ENCODE peak calls at places on chromosomes 3 and 15, in ten cellular contexts. E is fibroblast of lung, N is Caco-2, M is mesenchymal stem cell, T is colonic mucosa, X is neural progenitor cell, A is ovary, G is heart left ventricle, K is H7, U is brain microvascular endothelial cell. H is an unnamed sample. For H3K27me3, the result is how much of the 10 kb centered on the place peaks cover.

GRCh38 chr3:12916159-12916558 is 74.8 kb upstream of the RPL32 start:
- DNase-seq in G (no peak), T (no peak), A (no peak), U (no peak), K (no peak), N (no peak), X (no peak), M (no peak), E (no peak), H (no peak)

GRCh38 chr15:76756371-76756770 is 148.8 kb downstream of the SCAPER start:
- DNase-seq in M (no peak), K (no peak), U (peak), G (no peak), X (no peak), N (no peak), T (no peak), E (no peak), A (no peak), H (no peak)

GRCh38 chr3:37661615-37662306 is 199.9 kb upstream of the CTDSPL start:
- DNase-seq in K (no peak), U (no peak), M (no peak), N (no peak), A (no peak), X (no peak), G (peak), T (no peak), E (no peak), H (no peak)

GRCh38 chr3:97291901-97292300 is 472.7 kb upstream of the ARL6 start:
- DNase-seq in N (no peak), M (no peak), X (no peak), T (no peak), U (no peak), A (no peak), K (no peak), E (no peak), G (no peak), H (no peak)

GRCh38 chr3:53236112-53236841 is 19.5 kb downstream of the TKT start:
- DNase-seq in X (no peak), K (peak), M (peak), N (no peak), A (peak), G (peak), U (peak), T (peak), E (peak), H (no peak)

GRCh38 chr3:78004578-78004977 is 964.7 kb downstream of the ROBO2 start:
- DNase-seq in N (no peak), U (no peak), M (no peak), A (no peak), T (no peak), X (no peak), G (no peak), E (no peak), K (no peak), H (no peak)

GRCh38 chr3:118817748-118818165 is 216.9 kb downstream of the IGSF11 start:
- DNase-seq in T (peak), X (peak), G (no peak), U (peak), K (peak), M (peak), A (no peak), N (peak), E (peak), H (peak)

GRCh38 chr3:194075802-194076460 is 60.0 kb upstream of the HES1 start:
- DNase-seq in X (peak), E (no peak), T (no peak), U (no peak), M (no peak), N (no peak), A (no peak), G (no peak), K (no peak), H (no peak)

GRCh38 chr15:93362203-93362602 is 273.2 kb upstream of the RGMA start:
- DNase-seq in E (no peak), K (peak), M (no peak), N (no peak), U (no peak), T (no peak), G (no peak), A (no peak), X (peak), H (peak)

GRCh38 chr15:64991536-64992135 is 1.9 kb upstream of the SPG21 start:
- DNase-seq in M (peak), G (no peak), T (no peak), N (no peak), U (no peak), A (peak), X (no peak), E (peak), K (no peak), H (no peak)

GRCh38 chr3:47006145-47006651 is 26.7 kb downstream of the NBEAL2 start:
- DNase-seq in M (no peak), A (peak), N (no peak), X (no peak), U (no peak), T (no peak), K (no peak), G (no peak), E (no peak), H (no peak)

GRCh38 chr15:40911693-40912092 is 17.4 kb downstream of the VPS18 start:
- DNase-seq in T (no peak), K (no peak), M (no peak), A (no peak), U (no peak), N (no peak), X (no peak), G (no peak), E (no peak), H (no peak)

GRCh38 chr3:134406331-134407246 is 32.3 kb upstream of the AMOTL2 start:
- DNase-seq in N (no peak), U (no peak), E (peak), G (peak), T (peak), X (peak), K (peak), A (peak), M (peak), H (peak)
- H3K4me3 ChIP-seq in N (peak), U (peak), E (peak), G (peak), T (peak), X (peak), K (peak), A (peak), M (peak), H (peak)

GRCh38 chr3:62421275-62421674 is 47.9 kb upstream of the FEZF2 start:
- DNase-seq in M (no peak), A (no peak), X (no peak), N (no peak), G (no peak), T (no peak), E (no peak), U (no peak), K (no peak), H (no peak)
- H3K27me3 ChIP-seq in M (under half), A (under half), X (half or more), N (under half), G (under half), T (under half), E (under half), U (under half), K (under half), H (half or more)

GRCh38 chr3:10010546-10011465 is 15.4 kb upstream of the FANCD2 start:
- DNase-seq in N (peak), M (peak), X (peak), G (peak), U (peak), A (peak), T (peak), K (peak), E (peak), H (peak)
- H3K4me3 ChIP-seq in N (peak), M (peak), X (peak), G (peak), U (peak), A (peak), T (peak), K (peak), E (peak), H (peak)

DNA sequence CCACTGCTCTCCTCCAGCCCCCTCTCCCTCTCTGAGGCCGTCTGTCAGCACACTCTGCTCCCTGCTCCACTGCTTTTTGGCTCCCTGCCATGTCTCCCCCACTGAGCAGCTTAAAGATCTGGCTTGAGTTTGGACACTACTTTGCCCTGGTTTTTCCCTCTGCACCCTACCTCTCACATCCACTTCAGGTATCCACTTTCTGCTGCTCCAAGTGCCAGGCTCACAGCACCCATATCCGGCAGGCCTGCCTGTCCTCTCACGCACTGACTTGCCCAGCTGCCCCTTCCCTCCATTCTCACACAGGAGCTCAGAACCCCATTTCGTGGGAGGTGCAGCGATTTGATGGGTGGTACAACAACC is 3.7 kb downstream of the DUOX1 start:
- DNase-seq in N (no peak), E (no peak), G (no peak), M (no peak), U (no peak), K (peak), A (no peak), T (no peak), X (no peak), H (no peak)
- H3K27me3 ChIP-seq in N (under half), E (half or more), G (under half), M (half or more), U (half or more), K (half or more), A (under half), T (under half), X (half or more), H (under half)

GRCh38 chr3:32540899-32541298 is 29.8 kb downstream of the DYNC1LI1 start:
- DNase-seq in X (no peak), E (no peak), G (no peak), M (no peak), K (no peak), T (no peak), N (no peak), U (no peak), A (no peak), H (no peak)

GRCh38 chr3:32545305-32545704 is 25.4 kb downstream of the DYNC1LI1 start:
- DNase-seq in M (no peak), U (no peak), A (no peak), E (no peak), K (no peak), T (no peak), G (no peak), X (no peak), N (no peak), H (no peak)

GRCh38 chr3:32544894-32545293 is 25.8 kb downstream of the DYNC1LI1 start:
- DNase-seq in K (no peak), A (no peak), M (peak), E (peak), G (no peak), N (no peak), X (no peak), T (no peak), U (no peak), H (no peak)

GRCh38 chr3:32542807-32543206 is 27.9 kb downstream of the DYNC1LI1 start:
- DNase-seq in K (no peak), N (no peak), E (no peak), A (no peak), G (no peak), M (no peak), T (no peak), X (no peak), U (no peak), H (no peak)
- H3K4me3 ChIP-seq in K (no peak), N (no peak), E (no peak), A (no peak), G (no peak), M (no peak), T (no peak), X (no peak), U (no peak), H (no peak)

DNA sequence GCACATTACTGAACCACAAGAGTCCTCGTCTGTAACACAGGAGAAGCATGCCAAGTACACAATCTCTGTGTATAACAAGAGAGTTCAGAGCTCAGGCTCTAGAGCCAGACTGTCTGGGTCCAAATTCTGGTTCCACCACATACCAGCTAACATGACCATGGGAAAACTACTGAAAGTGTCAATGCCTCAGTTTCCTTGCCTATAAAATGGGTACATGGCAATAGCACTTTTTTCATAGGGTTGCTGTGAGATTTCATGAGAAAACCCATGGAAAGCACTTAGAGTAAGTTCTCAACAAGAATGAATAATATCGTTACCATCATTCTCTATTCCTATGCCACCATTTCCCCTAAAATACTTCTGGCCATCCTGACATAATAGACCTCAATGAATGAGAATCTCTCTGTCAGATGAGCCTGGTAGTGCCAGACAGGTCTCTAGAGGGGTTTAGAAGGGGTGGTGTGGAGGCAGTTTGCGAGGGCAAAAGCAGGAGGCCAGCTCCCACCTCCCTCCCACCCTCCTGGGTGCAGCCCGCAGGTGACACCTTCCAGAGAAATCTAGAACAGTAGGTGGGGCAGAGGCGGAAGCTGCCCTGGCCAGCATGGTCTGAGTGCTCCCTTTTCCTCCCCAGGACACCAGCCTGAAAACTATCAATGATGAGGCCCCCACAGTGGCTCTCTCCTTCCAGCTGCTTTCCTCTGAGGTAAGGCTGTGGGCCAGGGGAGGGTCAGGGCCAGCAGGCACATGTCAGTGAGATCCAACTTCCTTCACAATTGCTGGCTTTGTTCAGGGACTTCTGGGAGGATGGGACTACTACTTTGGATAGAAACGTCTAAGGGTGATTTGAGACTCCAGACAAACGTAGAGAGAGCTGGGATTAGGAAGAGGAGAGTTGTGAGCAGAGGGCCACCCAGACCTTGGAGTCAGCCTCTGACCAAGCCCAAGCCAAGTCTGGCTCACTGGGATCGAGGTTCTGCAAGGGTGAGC is 45.3 kb downstream of the CCDC33 start:
- DNase-seq in M (no peak), K (no peak), G (no peak), E (no peak), A (no peak), T (no peak), X (no peak), N (no peak), U (no peak), H (no peak)
- H3K27me3 ChIP-seq in M (half or more), K (under half), G (under half), E (under half), A (under half), T (under half), X (under half), N (under half), U (under half), H (under half)

GRCh38 chr3:57079221-57079831 is 18.9 kb downstream of the SPATA12 start:
- DNase-seq in M (peak), T (peak), N (peak), E (no peak), X (peak), G (peak), A (peak), K (peak), U (no peak), H (peak)

GRCh38 chr3:57077630-57078365 is 17.3 kb downstream of the SPATA12 start:
- DNase-seq in K (no peak), E (no peak), A (no peak), T (no peak), N (no peak), X (no peak), M (no peak), U (no peak), G (no peak), H (no peak)

GRCh38 chr3:57080171-57080570 is 19.7 kb downstream of the SPATA12 start:
- DNase-seq in G (no peak), U (no peak), X (no peak), A (no peak), N (no peak), K (peak), E (no peak), T (no peak), M (no peak), H (no peak)

GRCh38 chr3:57076422-57076951 is 16.0 kb downstream of the SPATA12 start:
- DNase-seq in E (no peak), X (no peak), N (no peak), U (no peak), K (no peak), G (no peak), M (no peak), T (no peak), A (no peak), H (no peak)

DNA sequence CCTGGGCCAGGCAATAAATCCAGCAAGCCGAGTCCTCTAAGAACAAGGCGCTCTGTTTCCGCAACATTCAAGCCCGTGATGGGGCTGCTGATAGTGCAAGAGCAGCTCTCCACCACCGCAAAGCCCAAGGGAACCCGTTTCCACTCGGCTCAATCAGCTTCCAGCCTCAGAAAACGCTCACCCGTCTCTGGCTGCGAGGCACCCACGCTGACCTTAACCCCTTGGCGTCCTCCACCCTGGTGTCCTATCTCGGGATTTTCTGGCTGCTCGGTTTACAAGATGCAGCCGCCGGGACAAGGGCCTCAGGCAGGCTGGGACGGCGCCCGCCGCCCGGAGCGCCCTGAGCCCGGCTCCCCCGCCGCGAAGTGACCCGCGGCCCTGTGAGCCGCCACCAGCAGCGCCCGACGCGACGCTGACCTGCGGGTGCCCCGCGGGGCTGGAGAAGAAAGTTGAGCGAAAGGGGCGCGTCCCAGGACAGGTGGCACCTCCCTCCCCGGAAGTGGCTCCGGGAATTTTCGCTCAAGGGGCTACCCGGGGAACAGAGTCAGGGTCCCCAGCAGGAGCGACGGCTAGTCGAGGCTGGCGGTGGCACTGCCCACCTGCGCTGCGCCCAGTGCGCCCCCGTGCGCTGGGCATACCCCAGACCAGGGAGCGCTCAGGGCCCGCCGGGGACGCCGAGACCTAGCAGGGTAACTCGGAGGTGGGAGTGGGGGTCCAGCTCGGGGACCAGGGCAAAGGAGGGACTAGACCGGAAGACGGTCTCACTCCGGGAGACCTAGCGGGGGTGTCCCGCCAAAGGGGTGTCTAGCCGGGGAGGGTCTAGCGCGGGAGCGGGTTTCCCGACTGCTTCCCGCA is 18.1 kb downstream of the SPATA12 start:
- DNase-seq in U (peak), M (peak), K (peak), G (peak), A (peak), T (peak), E (peak), N (peak), X (peak), H (no peak)
- H3K4me3 ChIP-seq in U (peak), M (peak), K (peak), G (peak), A (peak), T (peak), E (peak), N (peak), X (peak), H (peak)

H was measured in NT2/D1.